ENCODE peak calls at places on chromosomes 13 and 19, in ten cellular contexts. S is testis; L is CD4-positive, alpha-beta T cell; G is lung; W is SK-N-SH; R is thyroid gland; K is MM.1S; E is heart right ventricle; N is prostate gland; D is psoas muscle. B is an unnamed sample. For H3K27me3, the result is how much of the 10 kb centered on the place peaks cover.

GRCh38 chr13:51815848-51816247 is 11.9 kb upstream of the DHRS12 start:
- DNase-seq in R (peak), L (no peak), N (no peak), K (no peak), E (no peak), W (no peak), G (no peak), S (peak), D (no peak), B (no peak)

GRCh38 chr19:17721821-17722220 is 2.5 kb downstream of the MAP1S start:
- DNase-seq in N (no peak), L (no peak), S (no peak), K (no peak), E (peak), D (peak), G (peak), R (no peak), W (no peak), B (no peak)

GRCh38 chr13:70668293-70668692 is 560.0 kb upstream of the KLHL1 start:
- DNase-seq in K (no peak), S (no peak), E (no peak), R (no peak), N (no peak), G (peak), W (no peak), D (no peak), L (no peak), B (no peak)

GRCh38 chr13:29674532-29674931 is 79.0 kb upstream of the SLC7A1 start:
- DNase-seq in N (no peak), D (no peak), K (no peak), E (no peak), G (no peak), L (no peak), W (no peak), S (no peak), R (no peak), B (no peak)

GRCh38 chr19:56106993-56107392 is 14.1 kb downstream of the ZNF787 start:
- DNase-seq in K (no peak), R (no peak), W (no peak), S (no peak), E (no peak), L (no peak), N (no peak), G (no peak), D (no peak), B (no peak)

GRCh38 chr13:56189978-56190377 is 950.7 kb upstream of the PRR20A start:
- DNase-seq in G (no peak), N (no peak), L (no peak), R (no peak), E (no peak), K (no peak), W (no peak), S (no peak), D (no peak), B (no peak)

GRCh38 chr13:45781553-45782326 is 69.8 kb downstream of the SIAH3 start:
- DNase-seq in G (no peak), W (peak), K (no peak), R (peak), D (peak), S (peak), N (no peak), L (no peak), E (peak), B (no peak)

GRCh38 chr13:62625214-62625613 is 1209.6 kb upstream of the PCDH20 start:
- DNase-seq in E (no peak), D (no peak), N (no peak), L (no peak), K (no peak), S (no peak), G (no peak), W (no peak), R (no peak), B (no peak)

GRCh38 chr13:35882722-35883497 is 248.3 kb downstream of the DCLK1 start:
- DNase-seq in R (peak), S (no peak), K (no peak), D (no peak), W (no peak), L (no peak), G (peak), E (no peak), N (no peak), B (no peak)

GRCh38 chr19:13013649-13014048 is 18.4 kb downstream of the NFIX start:
- DNase-seq in D (no peak), R (no peak), S (no peak), L (no peak), E (no peak), W (no peak), K (no peak), G (no peak), N (no peak), B (no peak)

GRCh38 chr13:55219538-55219937 is 1921.2 kb upstream of the PRR20A start:
- DNase-seq in E (no peak), D (no peak), N (no peak), K (no peak), L (no peak), S (no peak), G (no peak), W (no peak), R (no peak), B (no peak)

GRCh38 chr13:93778548-93778947 is 551.9 kb downstream of the GPC6 start:
- DNase-seq in W (no peak), L (no peak), E (no peak), N (no peak), R (no peak), G (no peak), K (no peak), D (no peak), S (no peak), B (no peak)

GRCh38 chr19:58572026-58572817 is 913 bp downstream of the MZF1 start:
- DNase-seq in N (no peak), E (no peak), R (no peak), S (no peak), D (no peak), G (no peak), W (no peak), L (no peak), K (no peak), B (no peak)

GRCh38 chr13:75329723-75330122 is 152.2 kb downstream of the TBC1D4 start:
- DNase-seq in S (no peak), K (no peak), R (no peak), G (no peak), W (no peak), D (no peak), N (no peak), E (no peak), L (no peak), B (no peak)

GRCh38 chr19:13127051-13127450 is 9.0 kb downstream of the NACC1 start:
- DNase-seq in D (no peak), L (no peak), S (no peak), R (no peak), K (no peak), W (no peak), N (no peak), E (no peak), G (no peak), B (no peak)

GRCh38 chr19:56091066-56091490 is 30.0 kb downstream of the ZNF787 start:
- DNase-seq in K (no peak), G (no peak), L (no peak), N (peak), R (no peak), E (no peak), S (no peak), W (no peak), D (no peak), B (no peak)

GRCh38 chr19:46493236-46494114 is 2.2 kb downstream of the PNMA8B start:
- DNase-seq in K (no peak), S (no peak), G (no peak), W (peak), L (peak), E (peak), D (peak), R (peak), N (no peak), B (no peak)

GRCh38 chr13:36528105-36528504 is 95.8 kb downstream of the CCNA1 start:
- DNase-seq in L (no peak), W (no peak), D (no peak), N (no peak), K (no peak), G (no peak), E (no peak), S (no peak), R (no peak), B (no peak)

GRCh38 chr19:40284251-40284500 is 969 bp downstream of the AKT2 start:
- DNase-seq in L (no peak), N (no peak), S (no peak), W (no peak), K (no peak), D (no peak), E (no peak), G (no peak), R (no peak), B (no peak)

GRCh38 chr19:5585461-5586299 is 17.9 kb upstream of the TINCR start:
- DNase-seq in S (peak), W (peak), D (no peak), L (no peak), R (peak), N (peak), G (no peak), E (no peak), K (no peak), B (peak)
- H3K27me3 ChIP-seq in S (under half), W (under half), D (under half), L (under half), R (under half), N (under half), G (under half), E (under half), K (under half), B (under half)

GRCh38 chr19:49362926-49363264 is 679 bp upstream of the TEAD2 start:
- DNase-seq in L (no peak), R (peak), E (peak), G (peak), K (no peak), W (peak), S (no peak), N (peak), D (peak), B (peak)

GRCh38 chr19:49361438-49362047 is 673 bp downstream of the TEAD2 start:
- DNase-seq in R (peak), L (no peak), K (no peak), G (peak), S (peak), W (peak), D (peak), N (peak), E (peak), B (no peak)

GRCh38 chr19:49364083-49364687 is 508 bp downstream of the DKKL1 start:
- DNase-seq in D (no peak), R (no peak), K (no peak), W (no peak), L (no peak), S (no peak), G (no peak), N (no peak), E (peak), B (no peak)

GRCh38 chr19:49363265-49364082 is at the start of gene DKKL1:
- DNase-seq in R (peak), S (peak), W (peak), L (peak), E (peak), D (peak), K (peak), G (peak), N (peak), B (peak)

GRCh38 chr19:49362048-49362925 is at the start of gene TEAD2:
- DNase-seq in G (peak), E (peak), L (no peak), D (peak), K (no peak), R (peak), W (peak), N (peak), S (peak), B (peak)
- H3K27ac ChIP-seq in G (peak), E (peak), L (no peak), D (peak), K (no peak), R (peak), W (peak), N (peak), S (peak), B (no peak)

GRCh38 chr13:111531505-111531904 is 211.1 kb downstream of the TEX29 start:
- DNase-seq in S (no peak), G (no peak), N (no peak), K (no peak), W (no peak), R (no peak), D (no peak), L (no peak), E (no peak), B (no peak)

GRCh38 chr13:111533900-111534645 is 213.6 kb downstream of the TEX29 start:
- DNase-seq in L (no peak), N (no peak), S (no peak), K (no peak), G (no peak), R (no peak), W (no peak), D (no peak), E (no peak), B (no peak)

GRCh38 chr13:111530137-111530536 is 209.7 kb downstream of the TEX29 start:
- DNase-seq in E (no peak), W (no peak), G (no peak), N (no peak), S (no peak), D (no peak), R (no peak), L (no peak), K (no peak), B (no peak)

GRCh38 chr13:111534646-111535461 is 214.4 kb downstream of the TEX29 start:
- DNase-seq in S (no peak), K (no peak), R (no peak), E (no peak), W (no peak), D (no peak), G (no peak), L (no peak), N (no peak), B (no peak)

GRCh38 chr13:111532111-111532510 is 211.7 kb downstream of the TEX29 start:
- DNase-seq in L (no peak), E (no peak), R (no peak), D (no peak), S (no peak), K (no peak), W (no peak), G (no peak), N (no peak), B (no peak)
- H3K27me3 ChIP-seq in L (under half), E (half or more), R (under half), D (half or more), S (under half), K (under half), W (under half), G (under half), N (under half), B (under half)

DNA sequence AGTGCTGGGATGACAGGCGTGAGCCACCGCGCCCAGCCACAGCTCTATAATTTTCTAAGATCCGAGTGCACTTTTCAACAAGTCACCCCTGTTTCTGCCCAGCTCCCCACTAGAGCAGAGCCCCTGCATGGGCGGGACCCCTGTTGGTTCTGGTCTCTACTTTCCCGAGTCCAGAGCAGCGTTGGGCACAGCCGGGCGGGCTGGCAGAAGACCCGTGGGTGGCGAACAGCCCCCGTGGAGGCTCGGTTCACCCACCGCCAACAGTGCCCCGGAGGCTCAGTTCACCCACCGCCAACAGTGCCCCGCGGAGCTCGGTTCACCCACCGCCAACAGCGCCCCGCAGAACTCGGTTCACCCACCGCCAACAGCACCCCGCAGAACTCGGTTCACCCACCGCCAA is 40.8 kb downstream of the ADPRHL1 start:
- DNase-seq in G (no peak), W (no peak), R (no peak), N (no peak), K (no peak), E (no peak), D (no peak), S (no peak), L (no peak), B (no peak)
- H3K27ac ChIP-seq in G (peak), W (no peak), R (no peak), N (no peak), K (no peak), E (no peak), D (peak), S (no peak), L (no peak), B (no peak)

DNA sequence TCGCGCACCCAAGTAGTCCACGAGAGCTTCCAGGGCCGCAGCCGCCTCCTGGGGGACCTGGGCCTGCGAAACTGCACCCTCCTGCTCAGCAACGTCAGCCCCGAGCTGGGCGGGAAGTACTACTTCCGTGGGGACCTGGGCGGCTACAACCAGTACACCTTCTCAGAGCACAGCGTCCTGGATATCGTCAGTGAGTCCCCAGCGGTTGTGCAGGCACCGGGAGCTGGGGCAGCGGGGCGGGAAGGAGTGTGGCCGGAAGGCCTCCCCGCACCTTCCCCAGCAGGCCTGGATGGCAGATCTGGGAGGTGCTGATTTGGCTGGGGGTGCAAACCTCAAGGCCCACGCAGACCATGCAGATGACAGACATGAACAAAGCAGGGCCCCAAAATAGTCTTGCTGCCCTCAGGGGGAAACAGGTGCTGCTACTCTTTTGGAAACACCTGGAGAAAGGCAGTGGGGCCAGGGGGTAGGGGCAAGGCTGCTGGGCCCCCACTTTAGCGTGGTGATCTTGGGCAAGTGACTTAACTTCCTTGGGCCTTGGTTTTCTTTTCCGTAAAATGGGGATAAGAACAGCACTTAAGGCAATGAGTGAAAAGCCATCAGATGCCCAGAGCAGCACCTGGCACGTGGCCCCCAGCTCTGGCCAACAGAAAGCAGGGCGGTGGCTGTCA is 4.0 kb downstream of the MAG start:
- DNase-seq in L (peak), G (no peak), K (peak), E (no peak), W (no peak), D (no peak), S (no peak), R (no peak), N (no peak), B (peak)
- H3K27me3 ChIP-seq in L (under half), G (under half), K (under half), E (half or more), W (half or more), D (under half), S (under half), R (under half), N (under half), B (under half)

GRCh38 chr19:43534305-43534612 is 1.3 kb downstream of the ZNF575 start:
- DNase-seq in D (no peak), W (no peak), N (no peak), K (no peak), S (no peak), G (no peak), E (no peak), L (no peak), R (no peak), B (no peak)
- H3K27ac ChIP-seq in D (peak), W (peak), N (peak), K (no peak), S (peak), G (peak), E (peak), L (peak), R (peak), B (peak)

DNA sequence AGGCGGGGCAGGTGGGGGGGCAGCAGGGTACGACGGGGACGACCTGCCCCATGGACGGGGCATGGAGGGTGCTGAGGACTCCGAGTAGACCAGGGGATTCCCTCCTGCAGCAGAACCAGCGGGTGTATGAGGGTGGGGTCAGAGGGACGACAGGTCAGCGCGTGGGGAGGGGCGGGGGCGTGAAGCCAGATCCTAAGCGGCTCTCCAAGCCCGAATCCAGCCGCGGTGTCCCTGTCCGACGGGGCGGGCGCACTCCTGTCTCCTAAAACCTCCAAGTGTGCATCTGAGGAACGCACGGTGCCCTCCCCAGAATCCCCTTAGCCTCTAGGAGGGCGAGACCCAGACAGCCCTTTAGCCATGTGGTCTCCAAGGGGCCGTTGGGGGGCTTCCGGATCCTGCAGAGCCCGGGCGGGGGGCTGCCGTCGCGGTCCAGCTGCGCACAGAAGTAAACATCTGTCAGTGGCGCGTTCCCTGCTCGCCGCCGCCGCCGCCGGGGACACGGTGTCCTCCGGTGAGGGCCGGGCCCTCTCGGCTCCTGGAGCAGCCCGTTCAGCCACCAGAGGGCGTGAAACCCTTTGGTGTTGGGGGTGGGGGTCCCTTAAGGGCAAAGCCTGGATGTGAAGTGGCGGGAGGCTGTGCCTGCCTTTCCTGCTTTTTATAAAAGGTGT is 732 bp downstream of the NRTN start:
- DNase-seq in L (peak), R (peak), N (peak), W (peak), G (peak), E (peak), S (peak), D (no peak), K (peak), B (peak)
- H3K27me3 ChIP-seq in L (under half), R (under half), N (under half), W (under half), G (under half), E (under half), S (under half), D (half or more), K (under half), B (under half)

GRCh38 chr19:49414256-49414655 is 9.0 kb downstream of the PTH2 start:
- DNase-seq in R (no peak), K (no peak), L (no peak), E (no peak), D (no peak), S (no peak), G (no peak), N (no peak), W (no peak), B (no peak)
- H3K27ac ChIP-seq in R (no peak), K (no peak), L (no peak), E (no peak), D (no peak), S (no peak), G (no peak), N (no peak), W (no peak), B (no peak)